ENCODE peak calls at places on chromosomes 11 and 22, in ten cellular contexts. F is RWPE1, K is stomach, R is tibial artery, Z is lower lobe of right lung, B is aorta, T is brain microvascular endothelial cell, H is left ventricle myocardium inferior, L is HL-60, U is body of pancreas. A is an unnamed sample.

GRCh38 chr22:46531776-46532175 is 5.6 kb downstream of the CELSR1 start:
- DNase-seq in F (no peak), K (no peak), R (no peak), Z (no peak), B (no peak), T (no peak), H (no peak), L (no peak), U (no peak), A (no peak)

GRCh38 chr11:70834984-70835560 is 417.3 kb downstream of the SHANK2 start:
- DNase-seq in F (no peak), K (no peak), R (no peak), Z (no peak), B (no peak), T (no peak), H (no peak), L (no peak), U (no peak), A (no peak)

GRCh38 chr11:76642341-76642740 is 28.2 kb downstream of the LRRC32 start:
- DNase-seq in F (no peak), K (no peak), R (no peak), Z (no peak), B (no peak), T (no peak), H (no peak), L (no peak), U (no peak), A (no peak)

GRCh38 chr11:65586676-65587075 is 8.9 kb downstream of the KCNK7 start:
- DNase-seq in F (no peak), K (no peak), R (no peak), Z (no peak), B (no peak), T (no peak), H (no peak), L (no peak), U (no peak), A (no peak)

GRCh38 chr11:69437001-69437875 is 44.2 kb upstream of the LINC01488 start:
- DNase-seq in F (peak), K (no peak), R (no peak), Z (peak), B (peak), T (no peak), H (no peak), L (no peak), U (peak), A (peak)

GRCh38 chr11:46050065-46050464 is 71.2 kb downstream of the PHF21A start:
- DNase-seq in F (peak), K (no peak), R (no peak), Z (peak), B (peak), T (peak), H (no peak), L (no peak), U (peak), A (no peak)

GRCh38 chr11:109015283-109015682 is 350.4 kb downstream of the DDX10 start:
- DNase-seq in F (peak), K (no peak), R (no peak), Z (no peak), B (no peak), T (peak), H (no peak), L (no peak), U (no peak), A (no peak)

GRCh38 chr22:41910599-41911291 is 4.1 kb downstream of the SHISA8 start:
- DNase-seq in F (no peak), K (peak), R (no peak), Z (no peak), B (no peak), T (no peak), H (peak), L (no peak), U (peak), A (no peak)

GRCh38 chr11:16160146-16160545 is 196.2 kb downstream of the SOX6 start:
- DNase-seq in F (no peak), K (no peak), R (no peak), Z (no peak), B (no peak), T (no peak), H (no peak), L (no peak), U (no peak), A (no peak)

GRCh38 chr22:28053871-28054621 is 135.0 kb upstream of the PITPNB start:
- DNase-seq in F (no peak), K (no peak), R (no peak), Z (no peak), B (no peak), T (no peak), H (no peak), L (no peak), U (no peak), A (no peak)

GRCh38 chr11:83564845-83565244 is 278.7 kb upstream of the CCDC90B start:
- DNase-seq in F (no peak), K (no peak), R (no peak), Z (no peak), B (no peak), T (no peak), H (no peak), L (no peak), U (no peak), A (no peak)

GRCh38 chr11:76339217-76339616 is 41.7 kb downstream of the THAP12 start:
- DNase-seq in F (no peak), K (no peak), R (peak), Z (peak), B (peak), T (no peak), H (peak), L (peak), U (no peak), A (peak)

GRCh38 chr11:44310456-44311272 is 725 bp upstream of the ALX4 start:
- DNase-seq in F (no peak), K (no peak), R (no peak), Z (no peak), B (no peak), T (no peak), H (no peak), L (no peak), U (no peak), A (no peak)

GRCh38 chr11:101444164-101444563 is 139.6 kb downstream of the TRPC6 start:
- DNase-seq in F (no peak), K (peak), R (no peak), Z (no peak), B (no peak), T (no peak), H (no peak), L (no peak), U (peak), A (no peak)

GRCh38 chr11:117519170-117519569 is 191.5 kb downstream of the CEP164 start:
- DNase-seq in F (no peak), K (no peak), R (no peak), Z (peak), B (no peak), T (no peak), H (no peak), L (no peak), U (peak), A (no peak)

GRCh38 chr11:58334708-58335107 is 24.2 kb downstream of the OR5B17 start:
- DNase-seq in F (peak), K (no peak), R (no peak), Z (no peak), B (no peak), T (peak), H (no peak), L (no peak), U (no peak), A (no peak)

GRCh38 chr11:116927163-116927772 is 89.8 kb upstream of the APOA1 start:
- DNase-seq in F (no peak), K (no peak), R (no peak), Z (no peak), B (no peak), T (peak), H (no peak), L (no peak), U (no peak), A (no peak)

GRCh38 chr11:18204220-18204619 is 31.6 kb downstream of the MRGPRX4 start:
- DNase-seq in F (no peak), K (no peak), R (no peak), Z (no peak), B (no peak), T (no peak), H (no peak), L (no peak), U (no peak), A (no peak)

GRCh38 chr11:47726878-47727514 is 11.8 kb upstream of the AGBL2 start:
- DNase-seq in F (no peak), K (no peak), R (no peak), Z (no peak), B (no peak), T (no peak), H (no peak), L (no peak), U (no peak), A (no peak)

GRCh38 chr11:111978028-111978771 is 41.1 kb downstream of the DIXDC1 start:
- DNase-seq in F (peak), K (no peak), R (peak), Z (no peak), B (peak), T (peak), H (peak), L (no peak), U (no peak), A (no peak)

GRCh38 chr11:77560605-77561004 is 29.1 kb upstream of the AQP11 start:
- DNase-seq in F (peak), K (no peak), R (no peak), Z (no peak), B (no peak), T (peak), H (no peak), L (no peak), U (no peak), A (no peak)

GRCh38 chr22:23828800-23829680 is 9.8 kb downstream of the DERL3 start:
- DNase-seq in F (no peak), K (no peak), R (no peak), Z (peak), B (peak), T (no peak), H (peak), L (no peak), U (no peak), A (no peak)

GRCh38 chr22:17943533-17944204 is 80.7 kb downstream of the MICAL3 start:
- DNase-seq in F (no peak), K (no peak), R (no peak), Z (no peak), B (no peak), T (no peak), H (no peak), L (no peak), U (peak), A (no peak)

GRCh38 chr11:58575377-58576020 is at the start of gene LPXN:
- DNase-seq in F (no peak), K (no peak), R (no peak), Z (no peak), B (no peak), T (peak), H (no peak), L (peak), U (no peak), A (no peak)

GRCh38 chr11:2481253-2481652 is 36.4 kb downstream of the KCNQ1 start:
- DNase-seq in F (no peak), K (no peak), R (no peak), Z (no peak), B (no peak), T (no peak), H (no peak), L (peak), U (no peak), A (peak)

GRCh38 chr11:112751763-112752162 is 209.5 kb upstream of the NCAM1 start:
- DNase-seq in F (no peak), K (no peak), R (no peak), Z (no peak), B (no peak), T (no peak), H (no peak), L (no peak), U (no peak), A (no peak)

DNA sequence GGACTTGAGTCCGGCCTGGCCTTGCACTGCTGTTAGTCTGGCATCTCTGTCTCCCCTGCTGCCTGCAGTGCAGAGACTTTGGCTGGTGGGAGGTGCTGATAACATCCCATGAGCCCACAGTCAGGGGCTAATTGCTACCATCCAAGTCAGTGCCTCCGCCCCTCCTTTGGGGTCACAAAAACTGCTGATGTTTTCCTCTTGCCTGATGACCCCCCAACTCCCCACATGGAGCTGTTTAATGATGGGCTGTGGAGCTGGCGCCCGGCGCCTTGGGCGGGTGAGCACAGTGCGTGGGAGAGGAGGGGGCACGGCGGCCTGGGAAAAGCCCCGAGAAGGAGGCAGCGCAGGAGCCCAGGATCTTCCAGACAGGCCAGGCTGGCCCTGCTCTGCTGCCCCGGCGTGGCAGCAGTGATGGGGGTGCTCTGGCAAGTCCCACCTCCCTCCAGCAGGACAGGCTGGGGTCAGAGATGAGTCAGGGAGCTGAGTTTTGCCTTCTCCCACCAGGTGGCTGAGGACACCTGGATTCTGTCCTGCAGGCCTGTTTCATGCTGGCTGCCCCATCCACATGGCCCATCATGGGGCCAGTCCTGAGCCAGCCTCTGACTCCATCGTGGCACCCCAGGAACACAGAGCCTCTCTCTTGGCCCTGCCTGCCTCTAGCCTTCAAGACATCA is 43.8 kb downstream of the NECTIN1 start:
- DNase-seq in F (no peak), K (no peak), R (no peak), Z (no peak), B (no peak), T (no peak), H (no peak), L (no peak), U (no peak), A (no peak)
- H3K27ac ChIP-seq in F (peak), K (no peak), R (no peak), Z (no peak), B (no peak), T (no peak), H (no peak), L (no peak), U (no peak), A (no peak)

DNA sequence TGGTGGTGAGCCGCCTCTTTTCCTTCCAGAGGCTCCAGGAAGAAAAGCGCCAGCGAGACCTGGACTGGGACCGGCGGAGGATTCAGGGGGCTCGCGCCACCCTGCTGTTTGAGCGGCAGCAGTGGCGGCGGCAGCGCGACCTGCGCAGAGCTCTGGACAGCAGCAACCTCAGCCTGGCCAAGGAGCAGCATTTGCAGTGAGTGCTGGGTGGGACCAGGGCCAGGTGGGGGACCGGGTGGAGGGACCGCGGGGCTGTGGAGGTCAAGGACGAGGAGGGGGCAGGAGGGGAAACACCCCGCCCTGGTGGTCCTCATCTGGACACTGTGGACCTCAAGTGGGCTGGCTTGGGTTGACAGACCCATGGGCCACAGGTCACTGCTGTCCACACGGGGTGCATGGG is 17.4 kb downstream of the RIBC2 start:
- DNase-seq in F (no peak), K (no peak), R (peak), Z (peak), B (no peak), T (no peak), H (no peak), L (no peak), U (no peak), A (no peak)
- H3K27ac ChIP-seq in F (no peak), K (no peak), R (no peak), Z (no peak), B (no peak), T (no peak), H (no peak), L (no peak), U (no peak), A (no peak)

GRCh38 chr11:11535611-11536010 is 86.2 kb downstream of the GALNT18 start:
- DNase-seq in F (no peak), K (no peak), R (no peak), Z (no peak), B (no peak), T (no peak), H (peak), L (no peak), U (no peak), A (no peak)

GRCh38 chr11:11536650-11537049 is 85.2 kb downstream of the GALNT18 start:
- DNase-seq in F (no peak), K (no peak), R (no peak), Z (no peak), B (no peak), T (no peak), H (no peak), L (no peak), U (no peak), A (no peak)

GRCh38 chr11:11538277-11538960 is 83.4 kb downstream of the GALNT18 start:
- DNase-seq in F (no peak), K (no peak), R (no peak), Z (no peak), B (peak), T (no peak), H (peak), L (no peak), U (peak), A (no peak)

GRCh38 chr11:11537871-11538270 is 83.9 kb downstream of the GALNT18 start:
- DNase-seq in F (no peak), K (no peak), R (no peak), Z (no peak), B (no peak), T (no peak), H (no peak), L (no peak), U (no peak), A (no peak)

GRCh38 chr11:11537372-11537771 is 84.4 kb downstream of the GALNT18 start:
- DNase-seq in F (no peak), K (no peak), R (no peak), Z (no peak), B (no peak), T (no peak), H (no peak), L (no peak), U (no peak), A (no peak)
- H3K27ac ChIP-seq in F (no peak), K (no peak), R (peak), Z (no peak), B (no peak), T (no peak), H (peak), L (no peak), U (no peak), A (peak)

GRCh38 chr11:7079545-7080135 is 9.2 kb upstream of the RBMXL2 start:
- DNase-seq in F (no peak), K (no peak), R (no peak), Z (no peak), B (no peak), T (no peak), H (no peak), L (no peak), U (no peak), A (no peak)
- H3K27ac ChIP-seq in F (no peak), K (no peak), R (no peak), Z (no peak), B (no peak), T (no peak), H (no peak), L (no peak), U (no peak), A (no peak)

GRCh38 chr11:124895471-124895971 is 2.1 kb downstream of the ROBO4 start:
- DNase-seq in F (no peak), K (no peak), R (no peak), Z (no peak), B (no peak), T (no peak), H (no peak), L (no peak), U (no peak), A (no peak)
- H3K27ac ChIP-seq in F (no peak), K (no peak), R (no peak), Z (peak), B (no peak), T (no peak), H (peak), L (no peak), U (no peak), A (peak)

DNA sequence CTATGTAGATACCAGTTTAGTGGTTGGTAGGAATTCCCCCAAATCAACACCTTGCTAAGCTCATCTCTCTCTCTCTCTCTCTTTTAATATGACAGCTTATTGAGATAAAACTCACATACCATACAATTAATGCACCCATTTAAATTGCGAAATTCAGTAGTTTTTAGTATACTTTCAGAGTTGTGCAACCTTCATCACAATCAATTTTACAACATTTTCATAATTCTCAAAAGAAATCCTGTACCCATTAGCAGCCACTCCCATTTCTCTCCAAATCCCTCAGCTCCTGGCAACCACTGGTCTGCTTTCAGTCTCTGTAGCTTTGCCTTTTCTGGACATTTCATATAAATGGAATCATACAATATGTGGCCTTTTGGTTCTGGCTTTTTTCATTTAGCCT is 13.3 kb downstream of the NNMT start:
- DNase-seq in F (no peak), K (no peak), R (no peak), Z (no peak), B (no peak), T (no peak), H (no peak), L (no peak), U (no peak), A (no peak)
- H3K27ac ChIP-seq in F (no peak), K (no peak), R (peak), Z (peak), B (peak), T (no peak), H (peak), L (peak), U (no peak), A (peak)

GRCh38 chr11:8720376-8720775 is 37.8 kb downstream of the RPL27A start:
- DNase-seq in F (no peak), K (peak), R (no peak), Z (no peak), B (no peak), T (no peak), H (no peak), L (no peak), U (no peak), A (no peak)

GRCh38 chr11:8720868-8721739 is 38.5 kb downstream of the RPL27A start:
- DNase-seq in F (peak), K (peak), R (no peak), Z (no peak), B (no peak), T (no peak), H (no peak), L (no peak), U (no peak), A (no peak)

GRCh38 chr11:8722156-8722555 is 39.6 kb downstream of the RPL27A start:
- DNase-seq in F (peak), K (no peak), R (no peak), Z (no peak), B (no peak), T (peak), H (no peak), L (no peak), U (no peak), A (no peak)

GRCh38 chr11:8722809-8723208 is 40.2 kb downstream of the RPL27A start:
- DNase-seq in F (no peak), K (no peak), R (no peak), Z (no peak), B (no peak), T (no peak), H (no peak), L (no peak), U (no peak), A (no peak)

DNA sequence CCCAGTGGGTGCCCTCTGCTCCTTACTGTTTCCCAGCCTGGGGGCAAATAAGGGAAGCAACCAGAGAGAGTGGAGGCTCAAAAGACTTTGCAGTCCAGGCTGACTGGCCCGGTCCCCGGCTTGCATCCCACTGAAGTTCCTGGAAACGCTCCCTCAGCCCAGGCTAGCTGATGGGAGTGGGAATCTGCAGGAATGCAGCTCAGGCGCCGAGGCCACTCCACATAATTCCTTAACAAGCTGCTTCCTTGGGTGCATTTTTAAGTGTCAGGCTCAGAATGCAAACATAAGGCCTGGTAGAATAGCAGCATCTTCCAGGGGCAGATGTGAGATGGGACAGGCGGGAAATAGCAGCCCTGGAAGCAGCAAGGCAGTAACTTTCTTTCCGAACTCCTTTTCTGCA is 39.1 kb downstream of the RPL27A start:
- DNase-seq in F (no peak), K (no peak), R (no peak), Z (no peak), B (no peak), T (no peak), H (no peak), L (no peak), U (no peak), A (no peak)
- H3K27ac ChIP-seq in F (peak), K (peak), R (peak), Z (peak), B (peak), T (no peak), H (peak), L (no peak), U (peak), A (peak)

A was measured in upper lobe of right lung.